ENCODE peak calls at places on chromosomes 7 and 10, in nine cellular contexts. One of them, this sample, is unnamed.

GRCh38 chr10:387949-388660 is 252.8 kb downstream of the ZMYND11 start:
- DNase-seq in transverse colon: peak
- DNase-seq in heart left ventricle: no peak
- DNase-seq in NT2/D1: no peak
- DNase-seq in RPMI7951: no peak
- DNase-seq in MV-4-11: peak
- DNase-seq in HT1080: no peak
- DNase-seq in tibial nerve: no peak
- DNase-seq in glutamatergic neuron: no peak
- DNase-seq in this sample: no peak

GRCh38 chr7:66696774-66697191 is 43.8 kb upstream of the RABGEF1 start:
- DNase-seq in transverse colon: no peak
- DNase-seq in heart left ventricle: no peak
- DNase-seq in NT2/D1: no peak
- DNase-seq in RPMI7951: peak
- DNase-seq in MV-4-11: no peak
- DNase-seq in HT1080: peak
- DNase-seq in tibial nerve: no peak
- DNase-seq in glutamatergic neuron: peak
- DNase-seq in this sample: peak

GRCh38 chr10:97320480-97321031 is 1.5 kb downstream of the FRAT1 start:
- DNase-seq in transverse colon: peak
- DNase-seq in heart left ventricle: peak
- DNase-seq in NT2/D1: no peak
- DNase-seq in RPMI7951: no peak
- DNase-seq in MV-4-11: no peak
- DNase-seq in HT1080: no peak
- DNase-seq in tibial nerve: no peak
- DNase-seq in glutamatergic neuron: peak
- DNase-seq in this sample: no peak

GRCh38 chr7:132773527-132773956 is 197.3 kb upstream of the PLXNA4 start:
- DNase-seq in transverse colon: no peak
- DNase-seq in heart left ventricle: no peak
- DNase-seq in NT2/D1: no peak
- DNase-seq in RPMI7951: no peak
- DNase-seq in MV-4-11: peak
- DNase-seq in HT1080: no peak
- DNase-seq in tibial nerve: no peak
- DNase-seq in glutamatergic neuron: no peak
- DNase-seq in this sample: no peak

GRCh38 chr10:117362313-117362712 is 12.9 kb downstream of the PDZD8 start:
- DNase-seq in transverse colon: no peak
- DNase-seq in heart left ventricle: no peak
- DNase-seq in NT2/D1: no peak
- DNase-seq in RPMI7951: no peak
- DNase-seq in MV-4-11: no peak
- DNase-seq in HT1080: peak
- DNase-seq in tibial nerve: no peak
- DNase-seq in glutamatergic neuron: no peak
- DNase-seq in this sample: no peak

GRCh38 chr7:151514461-151515396 is 5.0 kb downstream of the RHEB start:
- DNase-seq in transverse colon: no peak
- DNase-seq in heart left ventricle: no peak
- DNase-seq in NT2/D1: no peak
- DNase-seq in RPMI7951: no peak
- DNase-seq in MV-4-11: no peak
- DNase-seq in HT1080: no peak
- DNase-seq in tibial nerve: no peak
- DNase-seq in glutamatergic neuron: no peak
- DNase-seq in this sample: no peak

GRCh38 chr7:98213874-98214810 is 2.9 kb downstream of the BHLHA15 start:
- DNase-seq in transverse colon: no peak
- DNase-seq in heart left ventricle: no peak
- DNase-seq in NT2/D1: no peak
- DNase-seq in RPMI7951: no peak
- DNase-seq in MV-4-11: no peak
- DNase-seq in HT1080: no peak
- DNase-seq in tibial nerve: no peak
- DNase-seq in glutamatergic neuron: peak
- DNase-seq in this sample: peak

GRCh38 chr7:66430164-66430545 is 198.5 kb upstream of the KCTD7 start:
- DNase-seq in transverse colon: peak
- DNase-seq in heart left ventricle: no peak
- DNase-seq in NT2/D1: no peak
- DNase-seq in RPMI7951: no peak
- DNase-seq in MV-4-11: no peak
- DNase-seq in HT1080: no peak
- DNase-seq in tibial nerve: no peak
- DNase-seq in glutamatergic neuron: no peak
- DNase-seq in this sample: no peak

GRCh38 chr10:11113156-11113555 is 95.5 kb downstream of the CELF2 start:
- DNase-seq in transverse colon: no peak
- DNase-seq in heart left ventricle: no peak
- DNase-seq in NT2/D1: no peak
- DNase-seq in RPMI7951: no peak
- DNase-seq in MV-4-11: no peak
- DNase-seq in HT1080: no peak
- DNase-seq in tibial nerve: no peak
- DNase-seq in glutamatergic neuron: no peak
- DNase-seq in this sample: no peak

GRCh38 chr10:123154943-123155505 is 822 bp downstream of the BUB3 start:
- DNase-seq in transverse colon: peak
- DNase-seq in heart left ventricle: no peak
- DNase-seq in NT2/D1: no peak
- DNase-seq in RPMI7951: peak
- DNase-seq in MV-4-11: no peak
- DNase-seq in HT1080: no peak
- DNase-seq in tibial nerve: no peak
- DNase-seq in glutamatergic neuron: no peak
- DNase-seq in this sample: no peak

This sample was measured in D341Med.